ENCODE peak calls at places on chromosomes 6 and 20, in six cellular contexts. X, I, N, O, K and Q are unnamed samples.

GRCh38 chr20:58855506-58856314 is 3.2 kb downstream of the GNAS start:
- DNase-seq in X (no peak), I (peak), N (no peak), O (no peak), K (peak), Q (no peak)

GRCh38 chr6:3356824-3357420 is 98.2 kb downstream of the PSMG4 start:
- DNase-seq in X (no peak), I (no peak), N (no peak), O (no peak), K (no peak), Q (no peak)

GRCh38 chr6:113750148-113750547 is 107.0 kb upstream of the MARCKS start:
- DNase-seq in X (no peak), I (no peak), N (no peak), O (no peak), K (no peak), Q (no peak)

GRCh38 chr6:45116714-45117410 is 211.3 kb upstream of the RUNX2 start:
- DNase-seq in X (no peak), I (no peak), N (no peak), O (no peak), K (no peak), Q (no peak)

GRCh38 chr6:83514877-83515466 is 2.6 kb downstream of the PRSS35 start:
- DNase-seq in X (no peak), I (peak), N (no peak), O (peak), K (no peak), Q (no peak)

GRCh38 chr6:119110601-119111548 is 32.4 kb upstream of the FAM184A start:
- DNase-seq in X (no peak), I (peak), N (no peak), O (peak), K (no peak), Q (no peak)

GRCh38 chr6:40395066-40395697 is 192.0 kb downstream of the LRFN2 start:
- DNase-seq in X (no peak), I (no peak), N (peak), O (no peak), K (no peak), Q (no peak)

GRCh38 chr6:116027821-116028220 is 32.9 kb downstream of the FRK start:
- DNase-seq in X (no peak), I (no peak), N (no peak), O (no peak), K (no peak), Q (no peak)

GRCh38 chr6:27650620-27651370 is 177.9 kb upstream of the ZNF184 start:
- DNase-seq in X (no peak), I (peak), N (no peak), O (peak), K (no peak), Q (no peak)

GRCh38 chr20:9838378-9839295 is at the start of gene PAK5:
- DNase-seq in X (peak), I (peak), N (peak), O (no peak), K (no peak), Q (peak)

GRCh38 chr6:124995645-124996325 is 33.5 kb downstream of the RNF217 start:
- DNase-seq in X (no peak), I (no peak), N (no peak), O (no peak), K (no peak), Q (no peak)

GRCh38 chr20:13865156-13865555 is 80.3 kb downstream of the NDUFAF5 start:
- DNase-seq in X (no peak), I (no peak), N (no peak), O (no peak), K (no peak), Q (no peak)

GRCh38 chr6:12423852-12424251 is 133.7 kb downstream of the EDN1 start:
- DNase-seq in X (no peak), I (no peak), N (no peak), O (no peak), K (no peak), Q (no peak)

GRCh38 chr20:46400253-46400652 is 6.2 kb downstream of the ELMO2 start:
- DNase-seq in X (no peak), I (no peak), N (no peak), O (no peak), K (no peak), Q (no peak)

GRCh38 chr6:170147056-170147787 is 143.7 kb downstream of the DLL1 start:
- DNase-seq in X (no peak), I (peak), N (no peak), O (no peak), K (peak), Q (peak)

GRCh38 chr6:3139090-3139903 is 18.0 kb downstream of the TUBB2A start:
- DNase-seq in X (peak), I (no peak), N (no peak), O (no peak), K (peak), Q (no peak)

GRCh38 chr6:154615483-154616025 is 105.1 kb upstream of the CNKSR3 start:
- DNase-seq in X (peak), I (peak), N (peak), O (no peak), K (peak), Q (no peak)

GRCh38 chr6:36216559-36216958 is 20.0 kb downstream of the BRPF3 start:
- DNase-seq in X (no peak), I (no peak), N (no peak), O (no peak), K (no peak), Q (no peak)

DNA sequence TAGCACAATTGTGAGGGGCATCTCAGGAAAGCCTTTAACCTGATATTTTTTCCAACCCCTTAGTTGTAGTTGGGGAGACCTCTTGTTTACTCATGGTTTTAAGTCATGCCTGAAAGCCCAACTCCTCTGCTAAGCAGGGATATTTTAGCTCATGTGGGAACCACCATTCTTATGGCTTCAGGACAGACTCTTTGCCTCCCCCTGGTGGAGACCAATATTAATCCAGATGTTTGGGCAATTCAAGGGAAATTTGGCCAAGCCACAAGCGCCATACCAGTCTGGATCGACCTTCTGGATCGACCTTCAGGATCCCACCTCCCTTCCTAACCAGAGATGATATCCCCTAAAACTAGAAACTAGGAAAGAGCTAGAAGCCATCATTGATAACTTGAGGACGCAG is 211.2 kb downstream of the C6orf118 start:
- DNase-seq in X (no peak), I (no peak), N (no peak), O (no peak), K (no peak), Q (no peak)
- TF ChIP-seq CTCF in X (no peak), I (no peak), N (no peak), O (peak), K (no peak), Q (peak)

GRCh38 chr6:160391419-160392116 is 43.4 kb downstream of the SLC22A3 start:
- DNase-seq in X (no peak), I (peak), N (no peak), O (no peak), K (no peak), Q (no peak)

GRCh38 chr6:160388922-160389321 is 40.7 kb downstream of the SLC22A3 start:
- DNase-seq in X (no peak), I (no peak), N (no peak), O (no peak), K (no peak), Q (no peak)

GRCh38 chr6:160387887-160388286 is 39.7 kb downstream of the SLC22A3 start:
- DNase-seq in X (no peak), I (no peak), N (no peak), O (no peak), K (no peak), Q (no peak)

GRCh38 chr6:160382946-160383345 is 34.8 kb downstream of the SLC22A3 start:
- DNase-seq in X (no peak), I (no peak), N (no peak), O (no peak), K (no peak), Q (no peak)

DNA sequence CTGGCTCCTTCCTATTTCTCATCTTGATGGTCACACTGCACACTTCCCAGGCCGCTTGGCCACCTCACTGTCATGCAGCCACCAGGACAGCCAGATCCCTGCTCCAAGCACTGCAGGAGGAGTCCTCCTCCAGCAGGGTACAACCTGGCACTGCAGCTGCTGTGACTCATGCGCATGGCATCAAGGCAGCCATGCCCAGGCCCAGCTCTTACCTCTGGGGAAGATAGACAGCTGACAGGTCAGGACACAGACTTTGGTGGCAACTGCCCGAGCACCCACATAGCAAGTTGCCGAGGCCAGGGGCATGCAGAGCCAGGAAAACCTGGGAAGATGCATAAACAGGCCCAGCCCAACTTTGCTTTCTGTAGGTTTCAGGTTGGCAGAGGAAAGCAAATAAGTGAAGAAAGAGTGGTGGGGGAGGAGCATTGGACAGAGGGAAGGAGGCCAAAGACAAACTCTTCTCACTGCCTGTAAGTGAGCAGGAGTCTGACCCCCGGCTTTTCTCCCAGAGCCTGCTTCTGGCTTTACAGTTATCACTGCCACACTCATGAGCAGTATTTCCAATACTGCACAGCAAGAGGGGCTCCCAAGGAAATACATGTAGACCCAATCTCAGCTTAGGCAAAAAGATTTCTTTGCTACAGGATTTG is 38.8 kb downstream of the SLC22A3 start:
- DNase-seq in X (no peak), I (peak), N (no peak), O (no peak), K (no peak), Q (no peak)
- TF ChIP-seq CTCF in X (no peak), I (peak), N (no peak), O (no peak), K (no peak), Q (no peak)

GRCh38 chr6:107079429-107079828 is 35.9 kb downstream of the BEND3 start:
- DNase-seq in X (no peak), I (no peak), N (no peak), O (no peak), K (no peak), Q (no peak)

GRCh38 chr6:107083047-107083768 is 32.1 kb downstream of the BEND3 start:
- DNase-seq in X (no peak), I (no peak), N (no peak), O (peak), K (no peak), Q (no peak)

GRCh38 chr6:107077710-107078109 is 37.6 kb downstream of the BEND3 start:
- DNase-seq in X (no peak), I (no peak), N (no peak), O (no peak), K (no peak), Q (no peak)

GRCh38 chr6:107082045-107082444 is 33.3 kb downstream of the BEND3 start:
- DNase-seq in X (no peak), I (no peak), N (no peak), O (no peak), K (no peak), Q (no peak)

DNA sequence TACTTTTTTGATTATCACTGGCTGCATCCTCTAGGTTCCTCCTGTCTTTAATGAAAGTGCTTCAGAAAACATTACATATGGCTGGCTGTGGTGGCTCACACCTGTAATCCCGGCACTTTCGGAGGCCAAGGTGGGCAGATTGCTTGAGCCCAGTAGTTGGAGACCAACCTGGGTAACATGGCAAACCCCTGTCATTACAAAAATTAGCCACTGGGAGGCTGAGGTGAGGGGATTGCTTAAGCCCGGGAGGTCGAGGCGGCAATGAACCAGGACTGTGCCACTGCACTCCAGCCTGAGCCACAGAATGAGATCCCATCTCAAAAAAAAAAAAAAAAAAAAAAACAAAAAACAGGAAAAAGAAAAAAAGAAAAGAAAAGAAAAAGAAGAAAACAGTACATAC is 35.3 kb downstream of the BEND3 start:
- DNase-seq in X (no peak), I (peak), N (no peak), O (no peak), K (no peak), Q (no peak)
- TF ChIP-seq CTCF in X (no peak), I (no peak), N (no peak), O (peak), K (no peak), Q (peak)

DNA sequence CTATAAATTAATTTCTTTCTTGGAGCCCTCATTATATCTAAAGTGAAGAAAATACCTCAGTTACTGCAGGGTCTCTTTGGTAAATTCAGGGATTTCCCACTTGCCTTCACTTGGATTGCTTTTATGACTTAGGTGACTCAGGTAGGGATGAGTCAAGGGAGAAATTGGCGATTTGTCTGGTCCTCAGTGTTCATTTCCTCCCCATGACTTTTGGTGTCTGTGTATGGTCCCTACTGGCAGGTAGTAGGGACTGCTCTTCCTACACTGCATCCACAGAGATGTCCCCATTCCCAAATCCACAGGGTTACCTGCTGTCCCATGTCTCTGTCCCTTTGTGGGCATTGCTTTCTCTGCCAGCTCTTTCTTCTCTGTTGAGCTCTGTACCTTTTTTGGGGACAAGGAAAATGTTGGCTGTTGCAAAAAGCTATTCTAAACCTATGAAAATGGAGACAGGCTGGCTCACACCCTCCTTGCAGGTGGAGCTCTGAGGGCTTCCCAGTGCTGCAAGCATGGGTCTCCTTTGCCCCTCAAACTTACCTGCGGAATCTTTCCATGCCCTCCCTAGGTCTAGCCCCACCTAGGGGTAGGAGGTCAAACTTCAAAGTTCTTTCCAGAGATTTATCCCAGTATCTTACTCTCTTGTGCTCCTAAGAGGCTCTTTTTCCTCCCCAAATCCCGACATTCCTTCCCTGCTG is 211.9 kb downstream of the ZNF217 start:
- DNase-seq in X (no peak), I (no peak), N (no peak), O (no peak), K (no peak), Q (no peak)
- TF ChIP-seq CTCF in X (no peak), I (no peak), N (no peak), O (no peak), K (no peak), Q (no peak)

GRCh38 chr20:38223743-38224100 is 36.8 kb downstream of the KIAA1755 start:
- DNase-seq in X (no peak), I (no peak), N (no peak), O (no peak), K (no peak), Q (no peak)
- TF ChIP-seq CTCF in X (no peak), I (no peak), N (no peak), O (no peak), K (no peak), Q (no peak)

GRCh38 chr20:62604796-62605195 is 37.5 kb upstream of the SLCO4A1 start:
- DNase-seq in X (no peak), I (no peak), N (no peak), O (no peak), K (no peak), Q (no peak)

GRCh38 chr20:62605996-62606395 is 36.3 kb upstream of the SLCO4A1 start:
- DNase-seq in X (no peak), I (no peak), N (no peak), O (no peak), K (no peak), Q (no peak)

GRCh38 chr20:62603907-62604785 is 38.2 kb upstream of the SLCO4A1 start:
- DNase-seq in X (peak), I (no peak), N (no peak), O (no peak), K (no peak), Q (no peak)

GRCh38 chr20:62606551-62607201 is 35.6 kb upstream of the SLCO4A1 start:
- DNase-seq in X (peak), I (no peak), N (no peak), O (no peak), K (no peak), Q (no peak)

GRCh38 chr20:62605236-62605948 is 36.9 kb upstream of the SLCO4A1 start:
- DNase-seq in X (no peak), I (no peak), N (no peak), O (no peak), K (no peak), Q (no peak)
- TF ChIP-seq CTCF in X (no peak), I (no peak), N (no peak), O (no peak), K (no peak), Q (no peak)

DNA sequence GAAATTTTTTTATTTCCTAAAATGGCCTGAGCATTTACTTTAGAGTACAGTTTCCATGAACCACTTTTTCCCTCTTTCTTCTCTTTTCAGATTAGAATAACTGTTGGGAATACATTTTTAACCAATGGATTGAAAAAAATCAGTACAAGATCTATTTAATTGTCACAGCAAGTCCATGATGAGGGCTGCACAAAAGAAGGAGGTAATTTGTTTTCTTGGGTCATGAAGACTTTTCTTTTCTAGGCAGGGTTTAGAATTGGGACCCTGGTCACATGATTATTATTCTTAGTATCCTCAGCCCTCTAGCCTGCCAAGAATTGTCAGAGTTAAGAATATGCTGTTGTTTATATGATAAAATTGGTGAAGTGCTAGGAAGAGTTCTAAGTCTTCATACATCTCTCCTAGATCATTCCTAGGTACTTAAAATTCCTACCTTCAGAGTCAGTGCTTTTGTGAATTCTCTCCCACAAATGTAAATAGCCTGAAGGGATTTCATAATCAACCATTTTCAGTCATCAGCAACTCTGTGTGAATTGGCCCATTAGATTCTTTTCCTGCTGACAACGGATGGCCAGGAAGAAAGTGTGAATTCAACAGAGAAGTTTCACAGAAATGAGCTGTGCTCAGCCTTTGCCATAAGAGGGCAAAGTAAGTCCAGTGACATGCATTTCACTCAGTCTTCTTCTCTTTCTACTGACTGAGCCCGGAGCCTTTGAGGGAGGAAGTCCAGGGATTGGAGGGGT is 32.4 kb upstream of the TPBG start:
- DNase-seq in X (no peak), I (no peak), N (no peak), O (no peak), K (no peak), Q (no peak)
- TF ChIP-seq CTCF in X (no peak), I (no peak), N (no peak), O (peak), K (no peak), Q (peak)

GRCh38 chr20:43247361-43247760 is 57.7 kb upstream of the PTPRT start:
- DNase-seq in X (no peak), I (no peak), N (no peak), O (no peak), K (no peak), Q (no peak)

GRCh38 chr20:43241057-43241702 is 51.5 kb upstream of the PTPRT start:
- DNase-seq in X (no peak), I (no peak), N (no peak), O (no peak), K (no peak), Q (no peak)

GRCh38 chr20:43248341-43248740 is 58.6 kb upstream of the PTPRT start:
- DNase-seq in X (no peak), I (no peak), N (no peak), O (no peak), K (no peak), Q (no peak)

GRCh38 chr20:43244647-43245046 is 54.9 kb upstream of the PTPRT start:
- DNase-seq in X (no peak), I (no peak), N (no peak), O (no peak), K (no peak), Q (no peak)

GRCh38 chr20:43243672-43244269 is 54.1 kb upstream of the PTPRT start:
- DNase-seq in X (no peak), I (peak), N (no peak), O (no peak), K (no peak), Q (no peak)
- TF ChIP-seq CTCF in X (no peak), I (peak), N (no peak), O (no peak), K (no peak), Q (no peak)

DNA sequence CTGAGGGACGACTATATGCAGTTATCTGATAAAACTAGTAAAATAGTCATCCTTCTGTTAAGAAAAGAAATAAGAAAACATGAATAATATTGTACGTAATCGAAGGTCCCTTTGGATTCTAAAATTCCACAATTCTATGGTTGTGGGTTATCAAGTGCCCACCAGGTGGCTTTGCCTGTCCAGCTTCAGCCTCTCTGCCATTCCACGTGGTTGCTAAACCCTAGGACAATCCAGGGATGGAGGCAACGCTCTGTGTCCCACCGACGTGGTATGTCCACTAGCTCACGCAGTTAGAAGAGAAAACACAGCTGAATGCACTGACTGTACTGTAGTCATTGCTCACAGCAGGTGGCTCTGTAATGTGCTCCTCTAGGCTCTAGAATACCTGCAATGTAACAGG is 349.3 kb downstream of the FARS2 start:
- DNase-seq in X (no peak), I (no peak), N (no peak), O (no peak), K (no peak), Q (no peak)
- TF ChIP-seq CTCF in X (no peak), I (no peak), N (no peak), O (no peak), K (no peak), Q (peak)